ENCODE peak calls at places on chromosomes 2 and 18, in five cellular contexts. I, Q, S, O and P are unnamed samples.

GRCh38 chr2:181877181-181877664 is 14.3 kb upstream of the ITPRID2 start:
- DNase-seq in I (no peak), Q (no peak), S (no peak), O (no peak), P (no peak)

GRCh38 chr2:16003809-16004208 is 63.5 kb downstream of the MYCN start:
- DNase-seq in I (no peak), Q (no peak), S (no peak), O (no peak), P (no peak)

GRCh38 chr2:1744446-1745170 is at the start of gene PXDN:
- DNase-seq in I (peak), Q (peak), S (peak), O (no peak), P (peak)

GRCh38 chr2:128464456-128464855 is 145.8 kb upstream of the HS6ST1 start:
- DNase-seq in I (no peak), Q (peak), S (no peak), O (no peak), P (no peak)

GRCh38 chr18:55381277-55381676 is 206.7 kb downstream of the TCF4 start:
- DNase-seq in I (peak), Q (no peak), S (peak), O (no peak), P (no peak)

GRCh38 chr2:64056021-64056420 is 36.8 kb upstream of the VPS54 start:
- DNase-seq in I (no peak), Q (no peak), S (no peak), O (no peak), P (no peak)

GRCh38 chr18:45249306-45249705 is 366.0 kb upstream of the SLC14A2 start:
- DNase-seq in I (peak), Q (no peak), S (peak), O (no peak), P (no peak)

GRCh38 chr2:29480423-29480822 is 365.2 kb downstream of the CLIP4 start:
- DNase-seq in I (no peak), Q (no peak), S (no peak), O (no peak), P (no peak)

GRCh38 chr2:68368657-68369339 is 3.7 kb downstream of the PLEK start:
- DNase-seq in I (peak), Q (peak), S (peak), O (peak), P (no peak)

GRCh38 chr2:148517822-148518221 is 126.7 kb upstream of the EPC2 start:
- DNase-seq in I (no peak), Q (no peak), S (no peak), O (no peak), P (no peak)

GRCh38 chr2:148023861-148024260 is 3.0 kb downstream of the MBD5 start:
- DNase-seq in I (no peak), Q (no peak), S (no peak), O (no peak), P (no peak)

GRCh38 chr2:179470102-179470501 is 205.5 kb upstream of the SESTD1 start:
- DNase-seq in I (no peak), Q (no peak), S (no peak), O (no peak), P (no peak)

DNA sequence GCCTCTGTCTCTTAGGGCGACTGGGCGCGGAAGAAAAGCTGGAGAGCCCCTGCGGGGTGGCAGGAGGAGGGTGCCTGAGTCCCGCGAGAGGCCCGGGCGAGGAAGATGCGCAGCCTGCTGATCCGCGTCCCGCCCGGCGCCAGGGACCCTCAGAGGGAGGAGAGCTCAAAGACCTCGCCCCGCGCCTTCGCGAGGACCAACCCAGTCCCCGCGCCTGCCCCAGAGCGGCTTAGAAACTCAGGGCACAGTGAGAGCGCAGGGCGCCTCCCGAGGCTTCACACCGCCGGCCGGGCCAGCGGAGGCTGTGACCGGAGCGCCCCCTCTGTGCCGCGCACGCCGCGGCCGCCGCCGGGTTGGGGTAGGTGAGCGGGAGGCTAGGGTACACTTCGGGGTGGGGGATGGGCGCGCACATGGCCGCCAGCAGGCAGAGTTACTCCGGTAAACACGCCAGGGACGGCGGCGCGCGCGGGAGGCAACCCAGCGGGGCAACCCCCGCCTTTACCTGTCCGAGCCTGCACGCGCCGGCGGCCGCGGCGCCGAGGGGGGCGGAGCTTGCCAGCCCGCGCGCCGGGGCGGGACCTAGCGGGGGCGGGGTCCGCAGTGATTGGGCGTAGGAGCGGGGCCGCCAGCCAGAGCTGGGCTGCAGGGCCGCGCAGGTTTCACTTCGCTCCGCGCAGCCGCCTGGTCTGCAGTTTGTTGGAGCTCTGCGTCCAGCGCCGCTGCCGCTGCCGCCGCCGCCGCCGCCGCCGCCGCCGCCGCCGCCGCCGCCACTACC is at the start of gene BCL2L11:
- DNase-seq in I (peak), Q (peak), S (peak), O (no peak), P (peak)
- TF ChIP-seq CTCF in I (no peak), Q (peak), S (peak), O (no peak), P (no peak)

DNA sequence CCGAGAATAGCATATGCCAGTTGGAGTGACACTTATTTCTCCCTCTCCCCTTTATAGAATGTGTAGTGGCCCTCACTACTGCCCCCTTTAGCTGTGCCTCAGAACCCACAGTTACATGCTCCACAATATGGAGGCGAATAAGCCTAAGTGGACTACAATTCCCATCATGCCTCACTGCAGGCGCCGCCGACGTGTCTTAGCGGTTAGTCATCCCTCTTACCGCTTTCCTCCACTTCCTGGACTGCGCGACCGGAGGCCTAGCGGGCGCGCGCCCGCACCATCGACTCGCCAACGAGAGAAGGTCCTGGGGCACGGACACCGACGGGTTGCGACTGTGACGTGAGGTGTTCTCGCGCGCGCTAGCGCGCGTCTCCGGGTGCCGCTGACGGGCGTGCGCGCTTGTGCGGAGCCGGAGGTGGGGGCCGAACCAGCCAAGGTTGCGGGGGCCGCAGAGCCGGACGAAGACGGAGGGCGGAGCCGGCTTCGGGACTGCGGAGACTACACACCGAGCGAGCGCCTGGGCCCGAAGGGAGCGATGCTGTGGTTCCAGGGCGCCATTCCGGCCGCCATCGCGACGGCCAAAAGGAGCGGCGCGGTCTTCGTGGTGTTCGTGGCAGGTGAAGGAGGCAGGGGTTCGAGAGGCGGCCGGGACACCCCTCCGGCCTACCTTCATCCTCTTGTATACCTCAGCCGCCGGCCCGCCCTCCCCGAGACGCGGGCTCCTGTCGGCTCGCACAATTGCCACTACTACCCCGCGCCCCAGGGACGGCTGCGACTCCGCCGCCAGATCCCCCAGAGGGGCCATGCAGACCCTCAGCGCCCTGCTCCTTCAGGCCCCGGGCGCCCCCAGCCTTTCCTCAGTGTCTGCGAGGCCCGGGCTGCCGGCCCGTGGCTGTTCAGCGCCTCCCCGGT is at the start of gene UBXN4:
- DNase-seq in I (peak), Q (peak), S (peak), O (peak), P (peak)
- TF ChIP-seq CTCF in I (peak), Q (peak), S (peak), O (peak), P (peak)

DNA sequence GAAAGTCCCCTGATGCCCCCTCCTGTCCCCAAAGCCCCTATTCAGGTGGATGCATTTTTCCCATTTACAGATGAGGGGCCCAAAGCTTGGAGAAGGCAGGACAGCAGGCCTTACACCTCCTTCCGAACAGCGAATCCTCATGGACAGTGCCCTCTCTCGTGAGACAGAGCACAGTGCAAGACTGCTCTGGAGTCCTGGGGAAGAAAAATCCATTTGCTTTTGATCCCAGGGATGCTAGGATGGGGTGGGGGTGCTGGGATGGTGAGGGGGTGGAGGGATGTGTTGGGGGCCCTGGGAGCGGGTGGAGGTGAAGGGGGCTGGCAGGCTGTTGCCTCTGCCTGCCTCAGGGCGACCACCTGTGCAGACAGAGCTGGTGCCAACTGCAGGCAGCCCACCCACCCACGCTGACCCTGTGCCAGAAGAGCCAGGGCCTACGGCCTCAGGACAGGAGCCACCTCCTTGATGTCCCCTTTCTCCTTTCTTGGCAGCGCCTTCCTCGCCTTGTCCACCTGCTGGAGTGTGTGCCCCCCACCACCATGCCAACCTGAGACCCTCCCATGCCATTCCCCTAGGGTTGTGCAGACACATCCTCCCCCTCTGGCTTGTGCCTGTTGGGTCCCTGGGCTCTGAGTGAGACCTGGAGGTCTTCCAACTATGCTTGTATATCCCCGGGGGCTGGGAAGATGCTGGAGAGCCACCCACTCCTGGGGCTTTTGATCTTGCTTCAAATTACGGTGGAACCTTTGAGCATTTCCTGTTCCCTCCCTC is 66.3 kb upstream of the SH3RF3 start:
- DNase-seq in I (no peak), Q (peak), S (no peak), O (no peak), P (no peak)
- TF ChIP-seq CTCF in I (no peak), Q (peak), S (no peak), O (peak), P (no peak)

DNA sequence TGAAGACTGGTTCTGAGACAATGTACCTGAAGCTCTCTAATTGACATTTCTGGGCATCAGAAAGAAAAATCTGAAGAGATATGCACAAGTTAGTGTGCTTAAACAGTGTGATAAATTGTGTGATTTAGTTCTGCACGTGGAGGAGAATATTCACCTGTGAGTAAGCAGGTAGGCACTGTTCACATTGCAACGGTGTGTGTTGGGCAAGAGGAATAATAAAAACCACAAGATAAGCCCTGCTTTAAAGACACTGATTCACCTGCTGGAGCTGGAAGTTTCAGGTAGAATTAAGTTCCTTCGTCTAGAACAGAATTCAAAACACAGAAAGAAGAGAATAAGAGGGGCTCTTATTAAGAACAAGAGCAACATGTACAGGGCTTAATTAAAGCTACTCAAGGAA is 864.3 kb upstream of the SOX11 start:
- DNase-seq in I (no peak), Q (no peak), S (no peak), O (no peak), P (no peak)
- TF ChIP-seq CTCF in I (no peak), Q (no peak), S (no peak), O (no peak), P (no peak)